ENCODE peak calls at places on chromosome 6, in five cellular contexts. One of them, this sample, is unnamed.

GRCh38 chr6:36688534-36689075 is 9.0 kb upstream of the RAB44 start:
- DNase-seq in K562: no peak
- DNase-seq in GM12878: no peak
- DNase-seq in HEK293T: no peak
- DNase-seq in SK-N-SH: no peak
- DNase-seq in this sample: no peak

GRCh38 chr6:52543729-52544324 is 33.0 kb downstream of the TRAM2 start:
- DNase-seq in K562: no peak
- DNase-seq in SK-N-SH: no peak
- DNase-seq in GM12878: no peak
- DNase-seq in HEK293T: no peak
- DNase-seq in this sample: peak; percentile 87

GRCh38 chr6:64683682-64684081 is 1023.3 kb downstream of the EYS start:
- DNase-seq in K562: no peak
- DNase-seq in GM12878: no peak
- DNase-seq in SK-N-SH: no peak
- DNase-seq in HEK293T: peak; percentile 10
- DNase-seq in this sample: peak; percentile 44

GRCh38 chr6:90383212-90383611 is 86.6 kb upstream of the BACH2 start:
- DNase-seq in GM12878: no peak
- DNase-seq in K562: no peak
- DNase-seq in HEK293T: no peak
- DNase-seq in SK-N-SH: no peak
- DNase-seq in this sample: no peak

GRCh38 chr6:26126394-26127221 is 39.4 kb downstream of the HFE start:
- DNase-seq in HEK293T: no peak
- DNase-seq in SK-N-SH: no peak
- DNase-seq in K562: no peak
- DNase-seq in GM12878: no peak
- DNase-seq in this sample: no peak

GRCh38 chr6:82750570-82750969 is 315.1 kb downstream of the UBE3D start:
- DNase-seq in SK-N-SH: no peak
- DNase-seq in GM12878: no peak
- DNase-seq in K562: no peak
- DNase-seq in HEK293T: no peak
- DNase-seq in this sample: no peak

GRCh38 chr6:125094563-125094962 is 59.0 kb upstream of the TPD52L1 start:
- DNase-seq in SK-N-SH: no peak
- DNase-seq in GM12878: no peak
- DNase-seq in K562: no peak
- DNase-seq in HEK293T: no peak
- DNase-seq in this sample: no peak

GRCh38 chr6:137039010-137039409 is 5.8 kb downstream of the IL20RA start:
- DNase-seq in HEK293T: no peak
- DNase-seq in K562: no peak
- DNase-seq in SK-N-SH: no peak
- DNase-seq in GM12878: no peak
- DNase-seq in this sample: no peak

GRCh38 chr6:30357678-30358339 is 12.9 kb downstream of the RPP21 start:
- DNase-seq in K562: peak; percentile 51
- DNase-seq in HEK293T: peak; percentile 86
- DNase-seq in SK-N-SH: peak; percentile 76
- DNase-seq in GM12878: no peak
- DNase-seq in this sample: peak; percentile 60

GRCh38 chr6:12595161-12595792 is 121.3 kb upstream of the PHACTR1 start:
- DNase-seq in GM12878: no peak
- DNase-seq in SK-N-SH: no peak
- DNase-seq in HEK293T: no peak
- DNase-seq in K562: no peak
- DNase-seq in this sample: no peak

GRCh38 chr6:127950566-127951141 is 49.8 kb upstream of the THEMIS start:
- DNase-seq in SK-N-SH: no peak
- DNase-seq in GM12878: no peak
- DNase-seq in K562: no peak
- DNase-seq in HEK293T: no peak
- DNase-seq in this sample: no peak

GRCh38 chr6:107491059-107491609 is 1.2 kb downstream of the SOBP start:
- DNase-seq in HEK293T: peak; percentile 27
- DNase-seq in GM12878: no peak
- DNase-seq in K562: no peak
- DNase-seq in SK-N-SH: peak; percentile 78
- DNase-seq in this sample: peak; percentile 27

GRCh38 chr6:113451030-113451429 is 406.1 kb upstream of the MARCKS start:
- DNase-seq in HEK293T: no peak
- DNase-seq in SK-N-SH: no peak
- DNase-seq in K562: no peak
- DNase-seq in GM12878: no peak
- DNase-seq in this sample: no peak

GRCh38 chr6:118705799-118706481 is 54.5 kb upstream of the CEP85L start:
- DNase-seq in GM12878: peak; percentile 30
- DNase-seq in SK-N-SH: no peak
- DNase-seq in K562: no peak
- DNase-seq in HEK293T: no peak
- DNase-seq in this sample: no peak

GRCh38 chr6:63805808-63806572 is 170.4 kb downstream of the PHF3 start:
- DNase-seq in K562: no peak
- DNase-seq in GM12878: no peak
- DNase-seq in HEK293T: no peak
- DNase-seq in SK-N-SH: peak; percentile 4
- DNase-seq in this sample: peak; percentile 84

GRCh38 chr6:141097471-141097870 is 1035.3 kb upstream of the GJE1 start:
- DNase-seq in HEK293T: no peak
- DNase-seq in GM12878: no peak
- DNase-seq in SK-N-SH: no peak
- DNase-seq in K562: no peak
- DNase-seq in this sample: no peak

GRCh38 chr6:7777062-7777461 is 51.2 kb downstream of the BMP6 start:
- DNase-seq in K562: no peak
- DNase-seq in GM12878: no peak
- DNase-seq in SK-N-SH: no peak
- DNase-seq in HEK293T: no peak
- DNase-seq in this sample: peak; percentile 5

GRCh38 chr6:13711384-13711725 is 280 bp downstream of the RANBP9 start:
- DNase-seq in HEK293T: no peak
- DNase-seq in GM12878: no peak
- DNase-seq in SK-N-SH: no peak
- DNase-seq in K562: no peak
- DNase-seq in this sample: no peak

GRCh38 chr6:105810105-105810921 is 275.8 kb upstream of the PRDM1 start:
- DNase-seq in K562: peak; percentile 82
- DNase-seq in SK-N-SH: no peak
- DNase-seq in GM12878: no peak
- DNase-seq in HEK293T: no peak
- DNase-seq in this sample: no peak

GRCh38 chr6:83311231-83311630 is 118.1 kb downstream of the RWDD2A start:
- DNase-seq in SK-N-SH: no peak
- DNase-seq in GM12878: no peak
- DNase-seq in K562: no peak
- DNase-seq in HEK293T: no peak
- DNase-seq in this sample: no peak

GRCh38 chr6:101402618-101403002 is 9.1 kb downstream of the GRIK2 start:
- DNase-seq in SK-N-SH: peak; percentile 71
- DNase-seq in K562: no peak
- DNase-seq in HEK293T: no peak
- DNase-seq in GM12878: no peak
- DNase-seq in this sample: no peak

GRCh38 chr6:134686071-134686470 is 263.8 kb downstream of the ALDH8A1 start:
- DNase-seq in HEK293T: no peak
- DNase-seq in K562: no peak
- DNase-seq in GM12878: no peak
- DNase-seq in SK-N-SH: no peak
- DNase-seq in this sample: no peak

GRCh38 chr6:18632670-18633410 is 245.7 kb downstream of the RNF144B start:
- DNase-seq in GM12878: no peak
- DNase-seq in HEK293T: no peak
- DNase-seq in SK-N-SH: no peak
- DNase-seq in K562: no peak
- DNase-seq in this sample: peak; percentile 32

GRCh38 chr6:41051873-41052272 is 1.1 kb upstream of the APOBEC2 start:
- DNase-seq in GM12878: no peak
- DNase-seq in HEK293T: no peak
- DNase-seq in K562: no peak
- DNase-seq in SK-N-SH: no peak
- DNase-seq in this sample: no peak

GRCh38 chr6:165869526-165869925 is 206.5 kb upstream of the PDE10A start:
- DNase-seq in SK-N-SH: no peak
- DNase-seq in HEK293T: no peak
- DNase-seq in GM12878: no peak
- DNase-seq in K562: no peak
- DNase-seq in this sample: no peak

DNA sequence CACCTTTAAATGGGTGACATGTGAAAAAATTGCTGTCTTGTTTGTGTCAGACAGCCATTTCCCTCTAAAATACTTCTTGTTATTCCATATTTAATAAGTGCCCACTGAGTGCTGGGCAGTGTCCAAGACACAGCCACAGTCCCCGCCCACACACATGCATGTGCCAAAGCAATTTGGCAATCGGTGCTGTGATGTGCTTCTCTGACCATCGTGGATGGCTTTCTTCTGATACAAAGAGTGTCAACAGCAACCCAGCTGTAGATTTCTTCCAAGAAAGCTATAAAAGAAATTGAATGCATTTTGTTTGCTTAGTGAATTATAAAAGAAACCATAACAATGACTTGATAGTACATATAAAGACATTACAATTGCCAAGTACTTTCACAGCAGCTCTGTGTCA is 140.5 kb upstream of the ATXN1 start:
- DNase-seq in HEK293T: no peak
- DNase-seq in K562: no peak
- DNase-seq in SK-N-SH: peak; percentile 6
- DNase-seq in GM12878: no peak
- DNase-seq in this sample: no peak
- TF ChIP-seq FOXM1 in HEK293T: no peak
- TF ChIP-seq FOXM1 in K562: no peak
- TF ChIP-seq FOXM1 in SK-N-SH: no peak
- TF ChIP-seq FOXM1 in GM12878: no peak
- TF ChIP-seq FOXM1 in this sample: no peak

GRCh38 chr6:116847234-116847633 is 18.4 kb upstream of the GPRC6A start:
- DNase-seq in K562: no peak
- DNase-seq in GM12878: no peak
- DNase-seq in HEK293T: peak; percentile 54
- DNase-seq in SK-N-SH: peak; percentile 23
- DNase-seq in this sample: peak; percentile 59
- TF ChIP-seq FOXM1 in K562: no peak
- TF ChIP-seq FOXM1 in GM12878: no peak
- TF ChIP-seq FOXM1 in HEK293T: no peak
- TF ChIP-seq FOXM1 in SK-N-SH: no peak
- TF ChIP-seq FOXM1 in this sample: no peak

DNA sequence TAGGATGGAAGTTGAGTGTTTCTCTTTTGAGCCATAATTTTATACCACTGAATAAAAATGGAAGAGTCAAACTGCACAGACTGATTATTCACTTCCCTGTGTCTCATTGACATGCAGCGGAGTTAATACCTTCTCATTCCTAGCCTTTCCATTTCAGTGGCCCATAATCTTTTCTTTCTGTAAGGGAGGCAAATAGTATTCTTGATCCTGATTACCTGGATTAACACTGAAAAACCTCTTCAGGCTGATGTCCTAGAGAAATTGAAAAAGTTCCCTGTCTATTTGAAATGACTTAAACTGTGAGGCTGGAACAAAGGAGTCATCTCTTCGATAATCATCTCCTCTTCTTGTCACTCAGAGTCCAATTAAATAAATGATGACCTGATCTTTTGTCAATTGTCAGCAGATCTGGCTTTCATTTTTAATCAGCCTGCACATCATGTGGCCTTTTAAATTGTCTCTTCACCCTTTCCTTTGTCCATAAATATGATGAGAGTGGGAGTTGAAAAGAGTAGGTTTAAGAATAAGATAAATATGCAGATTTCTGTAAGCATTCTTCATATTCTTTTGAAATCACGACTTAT is 713.0 kb downstream of the EPM2A start:
- DNase-seq in K562: no peak
- DNase-seq in SK-N-SH: no peak
- DNase-seq in GM12878: no peak
- DNase-seq in HEK293T: no peak
- DNase-seq in this sample: no peak
- TF ChIP-seq FOXM1 in K562: no peak
- TF ChIP-seq FOXM1 in SK-N-SH: no peak
- TF ChIP-seq FOXM1 in GM12878: no peak
- TF ChIP-seq FOXM1 in HEK293T: no peak
- TF ChIP-seq FOXM1 in this sample: no peak

GRCh38 chr6:75372884-75373283 is 88.3 kb upstream of the TMEM30A start:
- DNase-seq in K562: no peak
- DNase-seq in SK-N-SH: no peak
- DNase-seq in GM12878: no peak
- DNase-seq in HEK293T: no peak
- DNase-seq in this sample: no peak

GRCh38 chr6:75368864-75369402 is 84.3 kb upstream of the TMEM30A start:
- DNase-seq in GM12878: no peak
- DNase-seq in K562: no peak
- DNase-seq in SK-N-SH: no peak
- DNase-seq in HEK293T: no peak
- DNase-seq in this sample: no peak

GRCh38 chr6:75363304-75363703 is 78.7 kb upstream of the TMEM30A start:
- DNase-seq in K562: no peak
- DNase-seq in HEK293T: no peak
- DNase-seq in GM12878: no peak
- DNase-seq in SK-N-SH: no peak
- DNase-seq in this sample: no peak

DNA sequence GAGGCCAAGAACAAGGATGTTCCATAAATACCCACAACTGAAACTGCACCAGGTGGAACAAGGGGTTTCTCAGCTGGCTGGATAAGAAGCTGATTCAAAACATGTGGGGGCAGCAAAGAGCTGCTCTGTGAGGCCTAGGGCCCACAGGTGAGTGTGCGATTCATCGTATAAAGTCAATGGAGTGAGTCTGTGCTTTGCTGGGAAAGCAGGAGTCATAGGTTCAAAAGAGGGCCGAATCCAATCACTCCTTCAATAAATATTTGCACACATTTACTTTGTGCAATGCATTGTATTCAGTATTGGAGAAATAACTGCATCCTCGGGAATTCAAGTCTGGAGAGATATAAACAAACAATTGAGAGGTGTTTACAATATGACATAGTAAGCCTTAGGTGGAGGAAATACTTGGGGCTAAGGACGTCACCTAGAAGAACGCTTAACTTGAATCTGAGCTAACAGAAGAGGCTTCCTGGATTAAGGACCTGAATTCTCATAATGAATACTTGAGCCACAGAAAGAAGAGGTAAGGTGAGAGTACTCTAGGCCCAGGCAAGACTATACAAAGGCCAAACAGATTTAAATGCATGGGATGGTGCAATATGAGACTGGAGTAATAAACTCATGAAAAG is 83.7 kb upstream of the TMEM30A start:
- DNase-seq in HEK293T: peak; percentile 47
- DNase-seq in GM12878: no peak
- DNase-seq in SK-N-SH: peak; percentile 12
- DNase-seq in K562: no peak
- DNase-seq in this sample: peak; percentile 44
- TF ChIP-seq FOXM1 in HEK293T: no peak
- TF ChIP-seq FOXM1 in GM12878: no peak
- TF ChIP-seq FOXM1 in SK-N-SH: no peak
- TF ChIP-seq FOXM1 in K562: no peak
- TF ChIP-seq FOXM1 in this sample: no peak

This sample was measured in HepG2.